ENCODE peak calls at places on chromosomes 1 and 21, in four cellular contexts. C is stimulated activated CD8-positive, alpha-beta memory T cell treated with anti-CD3 and anti-CD28 coated beads, Interleukin-4, amount 100 ng/mL, for 4 hours; E is coronary artery; V is lung. R is an unnamed sample.

GRCh38 chr1:172977296-172978027 is 73.3 kb downstream of the TNFSF18 start:
- DNase-seq in C (no peak), E (no peak), V (no peak), R (no peak)

GRCh38 chr1:2046225-2046917 is 3.8 kb upstream of the PRKCZ start:
- DNase-seq in C (no peak), E (no peak), V (peak), R (no peak)

GRCh38 chr1:17502326-17502778 is 37.1 kb upstream of the ARHGEF10L start:
- DNase-seq in C (no peak), E (peak), V (peak), R (peak)

GRCh38 chr1:30446100-30446499 is 277.3 kb downstream of the MATN1 start:
- DNase-seq in C (no peak), E (no peak), V (peak), R (no peak)

GRCh38 chr1:61077676-61078521 is 4.5 kb upstream of the NFIA start:
- DNase-seq in C (peak), E (peak), V (peak), R (peak)

GRCh38 chr21:17612565-17613241 is at the start of gene BTG3:
- DNase-seq in C (peak), E (peak), V (peak), R (peak)

GRCh38 chr1:193944454-193944853 is 758.0 kb upstream of the B3GALT2 start:
- DNase-seq in C (no peak), E (no peak), V (no peak), R (no peak)

GRCh38 chr1:227869851-227870305 is 54.4 kb downstream of the PRSS38 start:
- DNase-seq in C (no peak), E (no peak), V (no peak), R (no peak)

GRCh38 chr1:242690849-242691602 is 166.5 kb upstream of the PLD5 start:
- DNase-seq in C (no peak), E (no peak), V (no peak), R (no peak)

GRCh38 chr1:87045757-87046422 is 131.5 kb downstream of the HS2ST1 start:
- DNase-seq in C (no peak), E (no peak), V (no peak), R (no peak)

GRCh38 chr1:178155478-178156255 is 61.8 kb downstream of the RASAL2 start:
- DNase-seq in C (no peak), E (no peak), V (no peak), R (no peak)

GRCh38 chr1:86487131-86487804 is 18.5 kb downstream of the CLCA1 start:
- DNase-seq in C (no peak), E (no peak), V (no peak), R (no peak)

GRCh38 chr1:221961532-221962292 is 219.8 kb upstream of the DUSP10 start:
- DNase-seq in C (peak), E (no peak), V (peak), R (peak)

GRCh38 chr1:198175418-198176170 is 18.8 kb downstream of the NEK7 start:
- DNase-seq in C (no peak), E (no peak), V (no peak), R (no peak)

GRCh38 chr1:151012684-151013471 is 4.6 kb downstream of the PRUNE1 start:
- DNase-seq in C (no peak), E (no peak), V (no peak), R (no peak)

GRCh38 chr1:189628857-189629256 is 848.8 kb downstream of the BRINP3 start:
- DNase-seq in C (no peak), E (no peak), V (no peak), R (no peak)

GRCh38 chr1:207884276-207885029 is 26.5 kb downstream of the CD34 start:
- DNase-seq in C (no peak), E (no peak), V (no peak), R (no peak)

GRCh38 chr1:185421485-185422100 is 104.5 kb upstream of the IVNS1ABP start:
- DNase-seq in C (no peak), E (no peak), V (no peak), R (no peak)

GRCh38 chr21:45998871-45999580 is 17.5 kb downstream of the COL6A1 start:
- DNase-seq in C (no peak), E (no peak), V (no peak), R (no peak)

GRCh38 chr1:11929849-11930248 is 3.6 kb upstream of the KIAA2013 start:
- DNase-seq in C (no peak), E (no peak), V (peak), R (no peak)

GRCh38 chr1:208485512-208485911 is 241.3 kb upstream of the PLXNA2 start:
- DNase-seq in C (no peak), E (no peak), V (no peak), R (no peak)

GRCh38 chr1:54172614-54173312 is 20.0 kb upstream of the CDCP2 start:
- DNase-seq in C (no peak), E (no peak), V (no peak), R (no peak)

GRCh38 chr1:7495894-7496293 is 275.2 kb upstream of the VAMP3 start:
- DNase-seq in C (no peak), E (no peak), V (no peak), R (no peak)

GRCh38 chr1:223847781-223848345 is 2.1 kb upstream of the TP53BP2 start:
- DNase-seq in C (no peak), E (no peak), V (no peak), R (no peak)

GRCh38 chr1:44632511-44633072 is 41.7 kb downstream of the TMEM53 start:
- DNase-seq in C (no peak), E (no peak), V (no peak), R (no peak)

GRCh38 chr1:240539700-240540414 is 72.1 kb downstream of the GREM2 start:
- DNase-seq in C (no peak), E (no peak), V (no peak), R (no peak)

GRCh38 chr1:89288051-89288340 is 15.3 kb upstream of the GBP5 start:
- DNase-seq in C (no peak), E (no peak), V (no peak), R (no peak)

R was measured in SW 1271.